ENCODE peak calls at places on chromosomes 1 and 21, in eight cellular contexts. P is foreskin keratinocyte, W is iPS-NIHi11, I is RCC 7860, R is psoas muscle, T is neuronal stem cell, Z is NCI-H446, K is ACHN. E is an unnamed sample.

GRCh38 chr1:21956720-21957552 is 19.8 kb upstream of the HSPG2 start:
- DNase-seq in P (peak), R (no peak), W (peak), I (peak), T (no peak), K (peak), Z (peak), E (peak)

GRCh38 chr1:12174789-12175455 is 8.1 kb downstream of the TNFRSF1B start:
- DNase-seq in R (peak), K (no peak), I (no peak), W (peak), P (no peak), Z (no peak), T (no peak), E (no peak)

GRCh38 chr1:212606734-212607205 is 1.8 kb upstream of the ATF3 start:
- DNase-seq in Z (no peak), W (no peak), R (peak), T (no peak), K (peak), P (peak), I (no peak), E (no peak)

GRCh38 chr21:39062196-39062900 is 120.9 kb downstream of the PSMG1 start:
- DNase-seq in K (no peak), P (no peak), I (no peak), Z (no peak), T (no peak), R (no peak), W (no peak), E (no peak)

GRCh38 chr1:233269656-233270055 is 25.9 kb downstream of the PCNX2 start:
- DNase-seq in W (no peak), Z (no peak), K (no peak), R (no peak), I (peak), P (peak), T (no peak), E (peak)

GRCh38 chr1:7705048-7705907 is 65.8 kb upstream of the VAMP3 start:
- DNase-seq in I (no peak), R (peak), T (no peak), K (no peak), P (peak), W (peak), Z (peak), E (no peak)

GRCh38 chr1:228009828-228010775 is 3.3 kb downstream of the WNT3A start:
- DNase-seq in T (no peak), Z (no peak), I (no peak), R (no peak), W (peak), K (no peak), P (no peak), E (no peak)

GRCh38 chr1:45503462-45504360 is 3.6 kb downstream of the MMACHC start:
- DNase-seq in R (no peak), P (no peak), I (no peak), Z (no peak), T (no peak), K (no peak), W (no peak), E (no peak)

GRCh38 chr1:27070390-27071048 is 57.9 kb upstream of the TENT5B start:
- DNase-seq in P (peak), K (no peak), I (no peak), T (no peak), R (no peak), Z (no peak), W (peak), E (no peak)

GRCh38 chr1:225953315-225953714 is 12.3 kb upstream of the LEFTY2 start:
- DNase-seq in R (no peak), W (no peak), I (no peak), P (peak), Z (no peak), K (no peak), T (no peak), E (no peak)

GRCh38 chr1:7702365-7702764 is 68.7 kb upstream of the VAMP3 start:
- DNase-seq in K (no peak), P (no peak), Z (peak), T (no peak), R (no peak), W (peak), I (no peak), E (no peak)

GRCh38 chr1:94416901-94417701 is 1.1 kb upstream of the ABCD3 start:
- DNase-seq in T (no peak), R (no peak), I (peak), P (peak), Z (peak), K (peak), W (no peak), E (peak)

GRCh38 chr21:30463713-30464112 is 16.5 kb downstream of the KRTAP19-1 start:
- DNase-seq in T (no peak), K (peak), W (peak), I (peak), R (no peak), P (peak), Z (peak), E (no peak)

GRCh38 chr1:38274974-38275373 is 228.4 kb upstream of the POU3F1 start:
- DNase-seq in P (no peak), W (no peak), K (no peak), I (no peak), Z (no peak), R (no peak), T (peak), E (no peak)

GRCh38 chr1:163203561-163203960 is 845 bp upstream of the RGS5 start:
- DNase-seq in Z (no peak), I (no peak), T (no peak), R (no peak), P (peak), W (no peak), K (no peak), E (peak)

GRCh38 chr1:175482072-175482451 is 261.3 kb downstream of the TNR start:
- DNase-seq in Z (no peak), T (no peak), K (no peak), P (no peak), R (no peak), W (no peak), I (no peak), E (no peak)

GRCh38 chr1:156528875-156529425 is 28.4 kb upstream of the MEF2D start:
- DNase-seq in Z (no peak), I (no peak), P (no peak), R (no peak), K (no peak), W (no peak), T (no peak), E (no peak)

GRCh38 chr1:34547043-34547674 is 207.7 kb upstream of the GJB5 start:
- DNase-seq in R (no peak), I (no peak), W (peak), K (no peak), Z (no peak), P (peak), T (no peak), E (no peak)

GRCh38 chr1:31977361-31978131 is 36.1 kb upstream of the KHDRBS1 start:
- DNase-seq in Z (peak), I (peak), W (peak), K (peak), R (peak), P (peak), T (no peak), E (peak)

GRCh38 chr1:3067301-3067670 is 1.7 kb upstream of the PRDM16 start:
- DNase-seq in K (no peak), T (no peak), R (no peak), P (no peak), I (no peak), W (no peak), Z (no peak), E (no peak)

GRCh38 chr21:26883768-26884167 is 38.6 kb upstream of the ADAMTS1 start:
- DNase-seq in P (no peak), T (no peak), Z (no peak), R (no peak), K (no peak), W (no peak), I (no peak), E (peak)

GRCh38 chr21:45167796-45168222 is 93.4 kb downstream of the ADARB1 start:
- DNase-seq in I (no peak), P (peak), W (no peak), R (no peak), K (no peak), T (no peak), Z (no peak), E (peak)

GRCh38 chr1:27727126-27727525 is 1.4 kb downstream of the FAM76A start:
- DNase-seq in P (no peak), R (no peak), Z (no peak), T (no peak), W (no peak), I (no peak), K (peak), E (peak)